ENCODE peak calls at places on chromosomes 13 and 19, in seven cellular contexts. G, T, X, Y, J, L and M are unnamed samples. For H3K4me1, the result is how much of the 10 kb centered on the place peaks cover.

GRCh38 chr19:47438793-47439220 is 19.5 kb upstream of the MEIS3 start:
- DNase-seq in G (no peak), T (no peak), X (peak), Y (no peak), J (no peak), L (no peak), M (no peak)

GRCh38 chr13:19664481-19665230 is 31.2 kb downstream of the MPHOSPH8 start:
- DNase-seq in G (no peak), T (no peak), X (no peak), Y (no peak), J (no peak), L (no peak), M (no peak)

GRCh38 chr13:26219726-26220125 is 2.4 kb downstream of the RNF6 start:
- DNase-seq in G (no peak), T (no peak), X (no peak), Y (no peak), J (no peak), L (no peak), M (no peak)

GRCh38 chr13:58018020-58018419 is 386.5 kb downstream of the PCDH17 start:
- DNase-seq in G (no peak), T (no peak), X (no peak), Y (no peak), J (no peak), L (no peak), M (no peak)

GRCh38 chr19:56720281-56720680 is 48.7 kb upstream of the ZNF835 start:
- DNase-seq in G (peak), T (peak), X (no peak), Y (no peak), J (no peak), L (peak), M (no peak)

GRCh38 chr13:84591444-84591843 is 709.2 kb upstream of the SLITRK1 start:
- DNase-seq in G (no peak), T (no peak), X (no peak), Y (no peak), J (no peak), L (no peak), M (no peak)

GRCh38 chr19:13060233-13060963 is 42.3 kb downstream of the LYL1 start:
- DNase-seq in G (no peak), T (peak), X (no peak), Y (peak), J (peak), L (no peak), M (peak)

GRCh38 chr13:33123066-33123940 is 107.1 kb downstream of the KL start:
- DNase-seq in G (no peak), T (no peak), X (no peak), Y (no peak), J (no peak), L (no peak), M (no peak)

GRCh38 chr13:59024434-59024833 is 1139.3 kb downstream of the DIAPH3 start:
- DNase-seq in G (no peak), T (no peak), X (no peak), Y (no peak), J (no peak), L (no peak), M (no peak)

GRCh38 chr19:21463449-21464105 is 41.8 kb upstream of the ZNF429 start:
- DNase-seq in G (peak), T (peak), X (peak), Y (peak), J (no peak), L (no peak), M (no peak)

GRCh38 chr13:50617134-50617721 is 226.3 kb downstream of the DLEU7 start:
- DNase-seq in G (no peak), T (no peak), X (no peak), Y (no peak), J (no peak), L (no peak), M (no peak)

GRCh38 chr19:7897289-7897688 is 6.4 kb upstream of the MAP2K7 start:
- DNase-seq in G (no peak), T (no peak), X (no peak), Y (no peak), J (no peak), L (no peak), M (no peak)

GRCh38 chr13:65789815-65790214 is 1440.3 kb downstream of the PCDH9 start:
- DNase-seq in G (no peak), T (no peak), X (no peak), Y (no peak), J (no peak), L (no peak), M (no peak)

GRCh38 chr19:47609885-47610545 is 1.1 kb downstream of the BICRA start:
- DNase-seq in G (no peak), T (peak), X (peak), Y (peak), J (peak), L (peak), M (peak)

GRCh38 chr13:98489446-98490194 is 87.3 kb downstream of the STK24 start:
- DNase-seq in G (no peak), T (peak), X (no peak), Y (no peak), J (no peak), L (no peak), M (no peak)

GRCh38 chr19:588758-589692 is 656 bp upstream of the HCN2 start:
- DNase-seq in G (no peak), T (peak), X (no peak), Y (peak), J (no peak), L (no peak), M (no peak)
- H3K4me3 ChIP-seq in G (peak), T (peak), X (peak), Y (no peak), J (no peak), L (peak), M (peak)

GRCh38 chr19:1269065-1269477 is at the start of gene CIRBP:
- DNase-seq in G (peak), T (peak), X (peak), Y (peak), J (peak), L (peak), M (peak)
- H3K4me1 ChIP-seq in G (half or more), T (half or more), X (half or more), Y (half or more), J (under half), L (half or more), M (under half)

GRCh38 chr19:58305065-58305931 is at the start of gene ERVK3-1:
- DNase-seq in G (peak), T (peak), X (peak), Y (peak), J (peak), L (peak), M (peak)

GRCh38 chr19:58305932-58306323 is 751 bp downstream of the ERVK3-1 start:
- DNase-seq in G (no peak), T (peak), X (no peak), Y (no peak), J (no peak), L (no peak), M (no peak)

GRCh38 chr19:58304748-58305064 is 471 bp upstream of the ERVK3-1 start:
- DNase-seq in G (no peak), T (no peak), X (no peak), Y (peak), J (no peak), L (no peak), M (no peak)

GRCh38 chr19:58307736-58308135 is 2.6 kb downstream of the ERVK3-1 start:
- DNase-seq in G (no peak), T (no peak), X (no peak), Y (no peak), J (no peak), L (no peak), M (no peak)

DNA sequence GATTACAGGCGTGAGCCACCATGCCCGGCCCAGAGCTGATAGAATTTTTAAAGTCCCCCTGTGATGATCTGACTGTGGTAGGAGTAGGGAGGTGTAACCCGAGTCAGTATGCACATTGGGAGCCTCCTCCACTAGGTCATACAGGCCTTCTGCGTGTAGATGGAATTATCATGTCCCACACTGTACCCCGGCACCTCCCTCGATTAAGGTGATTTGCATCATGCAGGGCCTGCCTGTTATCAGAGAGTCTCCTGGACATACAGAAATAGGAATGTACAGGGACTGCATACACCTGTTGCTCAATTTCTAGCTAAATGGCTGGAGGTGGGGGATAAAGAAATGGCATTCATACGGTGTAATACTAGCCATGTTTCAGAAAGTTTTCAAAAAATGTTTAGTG is 922 bp upstream of the ERVK3-1 start:
- DNase-seq in G (no peak), T (no peak), X (no peak), Y (no peak), J (no peak), L (no peak), M (no peak)
- H3K4me3 ChIP-seq in G (no peak), T (no peak), X (no peak), Y (peak), J (no peak), L (peak), M (no peak)

GRCh38 chr19:48965033-48965805 is at the start of gene FTL:
- DNase-seq in G (peak), T (peak), X (peak), Y (peak), J (peak), L (peak), M (peak)

GRCh38 chr19:48962849-48963165 is 2.3 kb upstream of the FTL start:
- DNase-seq in G (no peak), T (no peak), X (no peak), Y (no peak), J (no peak), L (no peak), M (no peak)

GRCh38 chr19:48965806-48966540 is 864 bp downstream of the FTL start:
- DNase-seq in G (no peak), T (peak), X (peak), Y (peak), J (peak), L (peak), M (peak)

GRCh38 chr19:48963371-48964204 is 1.5 kb upstream of the FTL start:
- DNase-seq in G (no peak), T (no peak), X (peak), Y (peak), J (peak), L (peak), M (no peak)

GRCh38 chr19:48964205-48965032 is 690 bp upstream of the FTL start:
- DNase-seq in G (no peak), T (no peak), X (peak), Y (peak), J (no peak), L (no peak), M (no peak)
- H3K4me1 ChIP-seq in G (under half), T (under half), X (under half), Y (under half), J (under half), L (under half), M (under half)

DNA sequence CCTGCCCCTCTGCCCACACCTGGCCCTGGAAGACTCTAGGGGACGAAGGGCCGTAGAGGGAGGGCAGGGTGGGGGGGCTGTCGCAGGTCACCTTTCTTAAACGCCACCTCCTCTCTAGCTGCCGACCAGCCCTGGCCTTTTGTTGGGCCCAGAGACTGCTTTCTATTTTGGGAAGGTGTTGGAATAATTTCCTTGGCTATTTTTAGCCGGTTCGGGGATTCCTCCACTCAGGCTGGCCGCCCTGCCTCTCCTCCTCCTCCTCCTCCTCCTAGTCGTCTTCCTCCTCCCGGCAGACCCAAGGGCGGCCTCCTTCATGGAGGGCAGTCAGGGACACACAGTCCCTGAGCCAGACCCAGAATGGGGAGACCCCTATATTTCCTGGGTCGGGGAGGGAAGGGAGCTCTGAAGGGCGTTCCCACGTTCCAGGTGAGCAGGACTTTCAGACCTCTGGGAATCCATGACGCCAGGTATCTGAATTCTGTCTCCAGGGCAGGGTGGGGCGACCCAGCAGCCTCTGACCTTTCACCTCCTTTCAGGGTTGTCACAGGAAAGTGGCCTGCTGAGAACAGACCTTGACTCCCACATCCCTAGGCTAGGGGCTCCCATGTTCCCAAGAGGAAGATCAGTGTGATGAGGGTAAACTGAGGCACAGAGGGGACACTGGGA is 19.9 kb downstream of the GADD45B start:
- DNase-seq in G (no peak), T (no peak), X (peak), Y (no peak), J (peak), L (no peak), M (no peak)
- H3K4me3 ChIP-seq in G (no peak), T (no peak), X (peak), Y (no peak), J (no peak), L (peak), M (no peak)

GRCh38 chr13:32113564-32113963 is 82.0 kb downstream of the FRY start:
- DNase-seq in G (no peak), T (no peak), X (no peak), Y (no peak), J (no peak), L (no peak), M (no peak)
- H3K4me1 ChIP-seq in G (under half), T (under half), X (under half), Y (under half), J (under half), L (under half), M (under half)

GRCh38 chr19:41327499-41328156 is 17.7 kb downstream of the CCDC97 start:
- DNase-seq in G (no peak), T (peak), X (peak), Y (no peak), J (peak), L (peak), M (no peak)
- H3K4me3 ChIP-seq in G (no peak), T (no peak), X (peak), Y (no peak), J (no peak), L (peak), M (no peak)

GRCh38 chr19:55673465-55673864 is 1.6 kb upstream of the EPN1 start:
- DNase-seq in G (no peak), T (no peak), X (no peak), Y (peak), J (no peak), L (no peak), M (no peak)
- H3K4me1 ChIP-seq in G (under half), T (under half), X (under half), Y (under half), J (under half), L (under half), M (under half)

DNA sequence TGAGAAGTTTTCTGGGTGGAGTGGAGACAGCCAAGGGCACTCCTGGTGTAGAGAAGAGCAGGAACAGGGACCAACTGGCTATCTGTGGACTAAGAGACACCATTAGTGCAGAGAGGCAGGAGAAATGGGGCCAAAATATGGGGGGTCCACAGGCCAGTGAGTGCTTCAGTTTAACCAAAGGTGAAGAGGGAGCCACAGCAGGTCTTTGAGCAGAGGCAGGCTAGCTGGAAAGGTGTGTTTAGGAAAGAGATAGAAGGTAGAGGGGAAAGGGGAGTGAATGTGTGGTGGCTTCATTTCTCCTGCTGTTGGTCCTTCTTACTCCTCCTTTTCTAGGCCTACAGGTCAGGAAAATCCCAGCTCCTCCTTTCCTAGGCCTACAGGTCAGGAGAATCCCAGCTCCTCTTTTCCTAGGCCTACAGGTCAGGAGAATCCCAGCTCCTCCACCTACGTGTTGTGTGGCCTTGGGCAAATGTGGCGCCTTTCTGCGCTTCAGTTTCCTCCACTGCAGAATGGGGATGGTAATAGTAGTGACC is 1.5 kb downstream of the TMEM238 start:
- DNase-seq in G (no peak), T (no peak), X (no peak), Y (no peak), J (no peak), L (no peak), M (no peak)
- H3K4me3 ChIP-seq in G (no peak), T (no peak), X (peak), Y (no peak), J (no peak), L (no peak), M (no peak)

GRCh38 chr19:38670921-38671398 is 23.5 kb downstream of the ACTN4 start:
- DNase-seq in G (no peak), T (no peak), X (no peak), Y (no peak), J (no peak), L (no peak), M (no peak)
- H3K4me1 ChIP-seq in G (under half), T (under half), X (half or more), Y (under half), J (under half), L (half or more), M (under half)